ENCODE peak calls at places on chromosomes 11 and 22, in ten cellular contexts. W, V, E, G, F, M, J, N, Q and Y are unnamed samples.

GRCh38 chr11:73137942-73138274 is 4.2 kb downstream of the FCHSD2 start:
- DNase-seq in J (no peak), G (no peak), Q (no peak), W (no peak), N (no peak), V (no peak), E (no peak), F (no peak), M (no peak), Y (no peak)

GRCh38 chr11:78749243-78749730 is 174.6 kb upstream of the NARS2 start:
- DNase-seq in E (no peak), G (no peak), F (no peak), Q (no peak), N (no peak), M (no peak), J (no peak), V (no peak), W (no peak), Y (no peak)

GRCh38 chr11:115699733-115700132 is 195.5 kb upstream of the CADM1 start:
- DNase-seq in N (no peak), G (no peak), F (no peak), J (no peak), V (peak; percentile 54), W (no peak), M (no peak), E (no peak), Q (peak; percentile 4), Y (no peak)

GRCh38 chr11:132056689-132057088 is 686.3 kb downstream of the NTM start:
- DNase-seq in W (no peak), E (no peak), G (no peak), N (no peak), Q (peak; percentile 81), J (no peak), V (no peak), M (peak; percentile 79), F (no peak), Y (no peak)

GRCh38 chr22:42316988-42317387 is 46.5 kb upstream of the TCF20 start:
- DNase-seq in N (peak; percentile 80), Q (peak; percentile 65), W (no peak), G (no peak), V (no peak), M (peak; percentile 36), J (no peak), F (no peak), E (peak; percentile 88), Y (peak; percentile 57)

GRCh38 chr11:7675640-7676039 is 2.3 kb upstream of the CYB5R2 start:
- DNase-seq in M (peak; percentile 49), E (no peak), G (no peak), W (no peak), F (no peak), V (no peak), N (no peak), J (no peak), Q (no peak), Y (no peak)

GRCh38 chr11:77967753-77968152 is 26.7 kb downstream of the INTS4 start:
- DNase-seq in Q (no peak), F (no peak), E (no peak), W (no peak), G (no peak), M (no peak), J (no peak), V (no peak), N (no peak), Y (no peak)

GRCh38 chr11:2467695-2468055 is 22.9 kb downstream of the KCNQ1 start:
- DNase-seq in M (no peak), E (no peak), N (no peak), G (no peak), W (no peak), V (no peak), F (no peak), J (no peak), Q (no peak), Y (no peak)

GRCh38 chr22:36741204-36741793 is 34.6 kb downstream of the IFT27 start:
- DNase-seq in J (peak; percentile 69), F (peak; percentile 36), G (no peak), N (no peak), V (no peak), Q (peak; percentile 14), E (no peak), M (no peak), W (no peak), Y (no peak)

GRCh38 chr11:2882681-2883110 is 2.9 kb downstream of the CDKN1C start:
- DNase-seq in V (no peak), E (peak; percentile 26), J (no peak), W (no peak), M (no peak), N (no peak), F (no peak), G (no peak), Q (no peak), Y (no peak)

GRCh38 chr11:6531267-6531752 is 34.2 kb downstream of the DNHD1 start:
- DNase-seq in G (peak; percentile 31), F (peak; percentile 57), J (peak; percentile 50), N (no peak), E (no peak), W (no peak), Q (peak; percentile 64), V (peak; percentile 38), M (peak; percentile 73), Y (no peak)

GRCh38 chr11:77617892-77618291 is 19.7 kb downstream of the CLNS1A start:
- DNase-seq in M (peak; percentile 45), W (no peak), V (no peak), F (no peak), N (no peak), G (no peak), J (no peak), E (no peak), Q (no peak), Y (no peak)

GRCh38 chr11:49151211-49151610 is 57.2 kb downstream of the FOLH1 start:
- DNase-seq in Q (no peak), G (no peak), F (no peak), M (no peak), N (no peak), W (no peak), E (no peak), J (no peak), V (no peak), Y (no peak)

DNA sequence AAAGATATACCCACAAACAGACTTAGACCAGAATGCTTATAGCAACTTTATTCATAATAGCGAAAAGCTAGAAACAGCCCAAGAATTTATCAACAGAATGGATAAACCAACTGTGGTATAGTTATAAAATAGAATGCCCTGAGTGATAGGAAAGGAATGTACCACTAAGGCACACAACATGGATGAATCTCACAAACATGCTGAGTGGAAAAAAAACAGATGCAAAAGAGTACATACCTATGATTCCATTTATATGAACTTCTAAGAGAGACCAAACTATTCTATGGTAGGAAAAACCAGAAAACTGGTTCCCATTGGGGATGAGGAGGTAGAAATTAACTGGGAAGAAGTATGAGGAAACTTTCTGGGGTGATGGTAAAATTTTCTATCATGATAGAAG is 40.4 kb upstream of the GRIK4 start:
- DNase-seq in V (no peak), G (no peak), F (no peak), J (no peak), M (peak; percentile 79), E (no peak), Q (peak; percentile 39), N (no peak), W (no peak), Y (no peak)
- H3K4me3 ChIP-seq in V (no peak overlapping the region), G (no peak overlapping the region), F (no peak overlapping the region), J (no peak overlapping the region), M (no peak overlapping the region), E (no peak overlapping the region), Q (no peak overlapping the region), N (no peak overlapping the region), W (no peak overlapping the region), Y (no peak overlapping the region)

GRCh38 chr11:128686045-128686741 is 7.7 kb upstream of the FLI1 start:
- DNase-seq in F (no peak), V (no peak), Q (no peak), N (no peak), M (no peak), W (no peak), J (no peak), G (no peak), E (no peak), Y (peak; percentile 36)
- H3K4me3 ChIP-seq in F (no peak overlapping the region), V (peak overlapping the region; percentile 4), Q (peak overlapping the region; percentile 25), N (peak overlapping the region; percentile 61), M (no peak overlapping the region), W (no peak overlapping the region), J (no peak overlapping the region), G (no peak overlapping the region), E (no peak overlapping the region), Y (peak overlapping the region; percentile 68)

GRCh38 chr11:60854140-60854846 is 1.5 kb downstream of the PTGDR2 start:
- DNase-seq in Q (no peak), M (no peak), J (no peak), G (no peak), V (no peak), W (no peak), F (no peak), E (no peak), N (no peak), Y (no peak)

GRCh38 chr11:60854847-60855725 is 664 bp downstream of the PTGDR2 start:
- DNase-seq in M (no peak), V (no peak), F (no peak), N (no peak), G (no peak), J (no peak), E (no peak), W (no peak), Q (no peak), Y (no peak)

GRCh38 chr11:60858236-60858635 is 2.5 kb upstream of the PTGDR2 start:
- DNase-seq in G (no peak), M (no peak), N (no peak), W (no peak), J (no peak), F (no peak), E (no peak), Q (no peak), V (no peak), Y (no peak)

GRCh38 chr11:60857378-60858232 is 1.9 kb upstream of the PTGDR2 start:
- DNase-seq in Q (no peak), W (no peak), E (no peak), G (no peak), M (peak; percentile 63), F (no peak), V (no peak), J (no peak), N (no peak), Y (no peak)

GRCh38 chr11:60855726-60856633 is at the start of gene PTGDR2:
- DNase-seq in M (peak; percentile 62), F (no peak), W (no peak), J (no peak), V (no peak), N (no peak), G (peak; percentile 71), E (peak; percentile 43), Q (peak; percentile 42), Y (no peak)
- H3K4me3 ChIP-seq in M (no peak within 1 kb of the TSS), F (no peak within 1 kb of the TSS), W (no peak within 1 kb of the TSS), J (no peak within 1 kb of the TSS), V (no peak within 1 kb of the TSS), N (no peak within 1 kb of the TSS), G (peak within 1 kb of the TSS; percentile 49), E (no peak within 1 kb of the TSS), Q (no peak within 1 kb of the TSS), Y (no peak within 1 kb of the TSS)

GRCh38 chr22:24146190-24146616 is 35.1 kb upstream of the SUSD2 start:
- DNase-seq in V (peak; percentile 38), M (peak; percentile 78), J (peak; percentile 83), Q (peak; percentile 62), E (peak; percentile 85), G (peak; percentile 80), N (peak; percentile 74), W (peak; percentile 72), F (peak; percentile 53), Y (peak; percentile 23)
- H3K4me3 ChIP-seq in V (no peak overlapping the region), M (no peak overlapping the region), J (peak overlapping the region; percentile 23), Q (no peak overlapping the region), E (no peak overlapping the region), G (peak overlapping the region; percentile 22), N (no peak overlapping the region), W (no peak overlapping the region), F (no peak overlapping the region), Y (peak overlapping the region; percentile 57)

GRCh38 chr11:94131363-94132115 is 2.9 kb downstream of the PANX1 start:
- DNase-seq in M (peak; percentile 77), G (no peak), E (no peak), V (peak; percentile 60), W (no peak), Q (peak; percentile 79), N (no peak), F (no peak), J (no peak), Y (no peak)
- H3K4me3 ChIP-seq in M (peak overlapping the region; percentile 85), G (peak overlapping the region; percentile 96), E (no peak overlapping the region), V (no peak overlapping the region), W (no peak overlapping the region), Q (no peak overlapping the region), N (no peak overlapping the region), F (no peak overlapping the region), J (no peak overlapping the region), Y (no peak overlapping the region)